ENCODE peak calls at places on chromosome 11, in four cellular contexts. X, R, K and Z are unnamed samples.

GRCh38 chr11:104892723-104893511 is 5.3 kb downstream of the CASP12 start:
- DNase-seq in K (peak; percentile 43), R (no peak), X (no peak), Z (no peak)

GRCh38 chr11:60422609-60423008 is 6.8 kb upstream of the MS4A5 start:
- DNase-seq in X (no peak), R (no peak), K (no peak), Z (no peak)

GRCh38 chr11:75896843-75897419 is 81.9 kb downstream of the UVRAG start:
- DNase-seq in X (no peak), K (peak; percentile 75), R (no peak), Z (peak; percentile 40)

GRCh38 chr11:128900468-128900867 is 9.3 kb downstream of the KCNJ5 start:
- DNase-seq in R (no peak), X (no peak), K (no peak), Z (no peak)

GRCh38 chr11:66277475-66278391 is at the start of gene CNIH2:
- DNase-seq in K (no peak), R (peak; percentile 42), X (no peak), Z (no peak)

GRCh38 chr11:122681731-122682130 is 26.2 kb downstream of the UBASH3B start:
- DNase-seq in K (no peak), R (no peak), X (no peak), Z (no peak)

GRCh38 chr11:63705526-63705925 is 24.2 kb downstream of the RTN3 start:
- DNase-seq in R (no peak), K (no peak), X (no peak), Z (no peak)

GRCh38 chr11:16792426-16792825 is 54.0 kb downstream of the C11orf58 start:
- DNase-seq in X (no peak), R (no peak), K (peak; percentile 59), Z (no peak)

GRCh38 chr11:2258501-2259465 is 11.6 kb downstream of the ASCL2 start:
- DNase-seq in X (no peak), R (no peak), K (no peak), Z (no peak)

GRCh38 chr11:105670811-105671210 is 60.9 kb downstream of the GRIA4 start:
- DNase-seq in X (no peak), R (no peak), K (no peak), Z (no peak)

GRCh38 chr11:1852885-1853284 is at the start of gene LSP1:
- DNase-seq in R (no peak), X (peak; percentile 92), K (no peak), Z (peak; percentile 98)

GRCh38 chr11:102831709-102832492 is 11.5 kb downstream of the MMP3 start:
- DNase-seq in K (peak; percentile 30), R (no peak), X (no peak), Z (no peak)

GRCh38 chr11:34996958-34997357 is 80.5 kb downstream of the PDHX start:
- DNase-seq in R (no peak), X (no peak), K (no peak), Z (no peak)

GRCh38 chr11:288328-289144 is at the start of gene PGGHG:
- DNase-seq in K (no peak), R (peak; percentile 74), X (no peak), Z (peak; percentile 75)

GRCh38 chr11:124096364-124096763 is 18.9 kb upstream of the VWA5A start:
- DNase-seq in K (no peak), R (no peak), X (no peak), Z (no peak)

GRCh38 chr11:118633979-118634378 is 26.6 kb downstream of the PHLDB1 start:
- DNase-seq in R (no peak), K (no peak), X (no peak), Z (no peak)

GRCh38 chr11:82676483-82677094 is 57.1 kb downstream of the FAM181B start:
- DNase-seq in R (no peak), K (no peak), X (no peak), Z (no peak)

GRCh38 chr11:118628432-118628831 is 21.0 kb downstream of the PHLDB1 start:
- DNase-seq in X (no peak), R (no peak), K (no peak), Z (no peak)

GRCh38 chr11:68328374-68329091 is 16.1 kb downstream of the LRP5 start:
- DNase-seq in X (no peak), R (no peak), K (no peak), Z (no peak)

GRCh38 chr11:65445604-65446445 is 23.2 kb downstream of the NEAT1 start:
- DNase-seq in K (peak; percentile 41), R (no peak), X (peak; percentile 46), Z (peak; percentile 24)

GRCh38 chr11:13329670-13330401 is 52.2 kb downstream of the BMAL1 start:
- DNase-seq in K (no peak), R (peak; percentile 52), X (no peak), Z (no peak)

GRCh38 chr11:116692318-116693106 is 80.3 kb downstream of the BUD13 start:
- DNase-seq in X (no peak), K (no peak), R (no peak), Z (no peak)

GRCh38 chr11:100727410-100727809 is 40.3 kb downstream of the ARHGAP42 start:
- DNase-seq in R (no peak), X (no peak), K (no peak), Z (no peak)

GRCh38 chr11:58731819-58732218 is at the start of gene GLYAT:
- DNase-seq in R (no peak), K (no peak), X (no peak), Z (no peak)

GRCh38 chr11:58726594-58727414 is 4.9 kb downstream of the GLYAT start:
- DNase-seq in K (no peak), R (no peak), X (no peak), Z (peak; percentile 8)

GRCh38 chr11:58730507-58731089 is 1.1 kb downstream of the GLYAT start:
- DNase-seq in K (no peak), R (no peak), X (no peak), Z (no peak)

DNA sequence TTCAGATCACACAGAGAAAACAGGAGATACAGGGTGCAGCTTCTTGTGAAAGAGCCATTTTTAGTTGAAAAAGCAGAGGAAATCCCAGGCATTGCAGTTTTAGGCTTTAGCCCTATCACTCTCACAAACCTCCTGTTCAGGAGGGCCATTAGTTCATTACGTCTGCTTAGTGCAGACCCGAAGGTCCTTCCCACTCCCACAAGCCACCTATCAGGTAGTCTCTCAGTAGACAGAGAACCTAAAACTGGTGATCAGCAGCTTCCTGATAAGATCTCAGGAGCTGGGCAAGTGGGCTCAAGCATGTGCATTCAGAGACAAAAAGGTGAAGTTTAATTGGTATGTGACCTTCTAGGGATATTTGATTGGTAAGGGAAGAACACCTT is 4.3 kb downstream of the GLYAT start:
- DNase-seq in R (no peak), X (no peak), K (no peak), Z (no peak)
- H3K4me3 ChIP-seq in R (no peak overlapping the region), X (no peak overlapping the region), K (no peak overlapping the region), Z (no peak overlapping the region)

GRCh38 chr11:111688028-111688427 is 78.2 kb downstream of the PPP2R1B start:
- DNase-seq in K (no peak), R (no peak), X (no peak), Z (no peak)

GRCh38 chr11:111680486-111681175 is 78.4 kb downstream of the SIK2 start:
- DNase-seq in X (no peak), R (no peak), K (no peak), Z (no peak)

DNA sequence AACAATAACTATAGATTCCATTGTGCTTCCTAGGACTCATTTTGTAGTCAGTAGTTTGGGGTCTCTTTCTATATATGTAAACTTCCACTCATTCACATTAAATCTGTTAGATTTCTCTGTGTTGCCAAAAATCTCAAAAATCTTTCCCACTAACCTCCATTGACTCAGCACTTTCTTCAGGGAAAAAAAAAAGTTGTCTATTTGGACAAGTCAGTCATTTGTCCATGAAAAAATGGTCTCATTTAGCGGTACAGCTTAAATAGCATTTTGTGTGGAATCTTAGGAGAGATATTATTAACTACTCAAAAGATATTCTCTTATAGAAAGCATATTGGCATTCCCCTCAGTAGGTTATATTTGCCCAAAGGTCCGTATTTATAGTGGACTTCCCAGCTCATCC is 81.9 kb downstream of the PPP2R1B start:
- DNase-seq in X (no peak), K (no peak), R (no peak), Z (no peak)
- TF ChIP-seq CTCF in X (no peak), K (no peak), R (no peak), Z (no peak)

GRCh38 chr11:31808268-31808667 is 2.9 kb downstream of the PAX6 start:
- DNase-seq in K (no peak), X (no peak), R (no peak), Z (no peak)
- H3K4me3 ChIP-seq in K (no peak overlapping the region), X (no peak overlapping the region), R (no peak overlapping the region), Z (no peak overlapping the region)

GRCh38 chr11:119741369-119742262 is 12.6 kb upstream of the NECTIN1 start:
- DNase-seq in X (peak; percentile 59), K (no peak), R (no peak), Z (peak; percentile 51)

GRCh38 chr11:119742263-119742861 is 13.4 kb upstream of the NECTIN1 start:
- DNase-seq in K (peak; percentile 22), R (no peak), X (no peak), Z (no peak)

GRCh38 chr11:119737678-119738439 is 8.9 kb upstream of the NECTIN1 start:
- DNase-seq in K (no peak), X (no peak), R (no peak), Z (no peak)

GRCh38 chr11:119739021-119739703 is 10.2 kb upstream of the NECTIN1 start:
- DNase-seq in K (peak; percentile 39), X (no peak), R (no peak), Z (no peak)

GRCh38 chr11:119739975-119740374 is 11.0 kb upstream of the NECTIN1 start:
- DNase-seq in K (no peak), X (no peak), R (no peak), Z (no peak)
- TF ChIP-seq CTCF in K (no peak), X (no peak), R (no peak), Z (no peak)

DNA sequence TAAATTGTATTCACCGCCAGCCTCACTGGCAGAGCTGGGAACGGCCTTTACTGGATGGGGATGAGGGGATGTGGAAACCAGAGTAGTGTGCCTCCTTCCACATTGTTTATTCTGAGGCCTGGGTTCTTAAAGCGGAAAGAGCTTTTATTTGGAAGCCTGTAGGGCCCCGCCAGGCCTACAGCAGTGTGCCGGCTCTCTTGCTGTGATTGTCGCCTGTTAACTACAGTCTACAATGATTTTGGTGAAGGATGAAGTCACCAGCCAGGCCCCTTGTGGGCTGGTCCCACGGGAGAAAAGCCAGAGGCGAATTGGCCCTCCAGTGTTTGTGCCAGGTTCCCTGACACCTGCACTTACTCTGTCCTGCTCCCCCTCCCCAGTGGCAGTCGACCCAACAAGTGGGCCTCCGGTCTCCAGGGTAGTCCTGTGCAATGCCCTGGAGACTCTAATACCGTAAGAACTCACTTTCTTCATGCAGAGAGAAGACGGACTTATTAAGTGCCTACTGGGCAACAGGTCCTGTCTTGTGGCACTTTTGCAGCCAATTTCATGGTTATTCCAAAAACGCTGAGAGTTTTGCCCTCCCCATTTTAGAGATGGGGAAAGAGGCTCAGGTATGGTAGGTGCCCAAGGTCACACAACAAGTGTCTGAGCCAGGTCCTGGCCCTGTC is 1.2 kb downstream of the MICAL2 start:
- DNase-seq in R (no peak), K (peak; percentile 36), X (no peak), Z (no peak)
- H3K4me3 ChIP-seq in R (no peak overlapping the region), K (peak overlapping the region; percentile 89), X (no peak overlapping the region), Z (no peak overlapping the region)

DNA sequence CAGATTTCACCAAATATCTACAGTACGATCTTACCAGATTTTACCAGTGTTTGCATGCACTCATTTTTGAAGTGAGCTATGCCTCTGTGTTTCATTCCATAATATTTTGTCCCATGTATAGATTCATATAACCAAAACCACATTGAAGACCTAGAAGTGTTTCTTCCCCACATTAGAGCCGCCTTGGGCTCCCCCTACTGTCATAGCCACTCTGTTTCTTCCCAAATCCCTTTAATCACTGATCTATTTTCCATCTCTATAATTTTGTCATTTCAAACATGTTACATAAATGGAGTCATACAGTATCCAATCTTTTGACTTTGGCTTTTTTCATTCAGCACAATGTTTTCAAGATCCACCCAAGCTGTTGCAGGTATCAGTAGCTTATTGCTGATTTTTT is 12.7 kb downstream of the MRGPRX3 start:
- DNase-seq in R (no peak), X (no peak), K (peak; percentile 4), Z (no peak)
- TF ChIP-seq CTCF in R (no peak), X (peak; percentile 40), K (peak; percentile 43), Z (no peak)